ENCODE peak calls at places on chromosomes 5 and 9, in four cellular contexts. T is esophagus squamous epithelium, C is transverse colon, I is K562. D is an unnamed sample.

GRCh38 chr9:105067895-105068580 is 140.1 kb upstream of the ABCA1 start:
- DNase-seq in C (no peak), I (no peak), T (no peak), D (peak; percentile 41)

GRCh38 chr5:120512068-120512467 is 48.0 kb downstream of the PRR16 start:
- DNase-seq in I (no peak), T (no peak), C (no peak), D (no peak)

GRCh38 chr5:73120222-73121108 is at the start of gene TMEM171:
- DNase-seq in C (peak; percentile 86), T (no peak), I (no peak), D (no peak)

GRCh38 chr9:72322678-72323077 is 42.3 kb downstream of the ZFAND5 start:
- DNase-seq in I (no peak), C (no peak), T (no peak), D (no peak)

GRCh38 chr9:110555971-110556370 is 23.6 kb downstream of the SVEP1 start:
- DNase-seq in C (peak; percentile 24), I (no peak), T (no peak), D (no peak)

GRCh38 chr5:35608881-35609779 is 8.5 kb upstream of the SPEF2 start:
- DNase-seq in I (no peak), C (peak; percentile 13), T (no peak), D (no peak)

GRCh38 chr5:151234476-151235238 is 10.8 kb upstream of the CCDC69 start:
- DNase-seq in C (peak; percentile 79), T (no peak), I (no peak), D (peak; percentile 76)

GRCh38 chr9:121598167-121599000 is 53.0 kb upstream of the DAB2IP start:
- DNase-seq in I (no peak), C (peak; percentile 75), T (no peak), D (no peak)

GRCh38 chr9:113403651-113404050 is 2.6 kb upstream of the ALAD start:
- DNase-seq in T (no peak), C (no peak), I (no peak), D (peak; percentile 82)

GRCh38 chr9:89483592-89484474 is 14.1 kb downstream of the SEMA4D start:
- DNase-seq in C (peak; percentile 66), I (no peak), T (no peak), D (peak; percentile 72)

GRCh38 chr5:58266402-58266801 is 193.5 kb downstream of the PLK2 start:
- DNase-seq in I (no peak), C (no peak), T (no peak), D (no peak)

GRCh38 chr9:99158629-99159028 is 53.7 kb downstream of the TGFBR1 start:
- DNase-seq in T (no peak), C (no peak), I (no peak), D (no peak)

GRCh38 chr5:15516486-15516885 is 16.5 kb downstream of the FBXL7 start:
- DNase-seq in C (no peak), T (no peak), I (no peak), D (peak; percentile 10)

GRCh38 chr5:93632327-93632726 is 49.3 kb downstream of the NR2F1 start:
- DNase-seq in T (no peak), C (no peak), I (no peak), D (no peak)

GRCh38 chr5:982377-983237 is 26.0 kb upstream of the NKD2 start:
- DNase-seq in T (no peak), C (no peak), I (peak; percentile 64), D (no peak)

GRCh38 chr5:140051950-140052349 is 8.9 kb upstream of the NRG2 start:
- DNase-seq in I (no peak), C (no peak), T (no peak), D (no peak)

GRCh38 chr5:168672888-168673287 is 93.7 kb upstream of the PANK3 start:
- DNase-seq in C (no peak), T (no peak), I (no peak), D (no peak)

GRCh38 chr9:119370816-119371215 is 1.6 kb upstream of the BRINP1 start:
- DNase-seq in I (peak; percentile 16), C (peak; percentile 7), T (no peak), D (peak; percentile 21)

GRCh38 chr9:98488578-98489312 is 220.0 kb downstream of the GABBR2 start:
- DNase-seq in I (no peak), T (no peak), C (no peak), D (no peak)

GRCh38 chr9:92440751-92441046 is 16.4 kb upstream of the OMD start:
- DNase-seq in T (no peak), I (no peak), C (no peak), D (no peak)

GRCh38 chr9:97309260-97309659 is 1.8 kb downstream of the CCDC180 start:
- DNase-seq in I (no peak), C (no peak), T (no peak), D (no peak)

GRCh38 chr5:129767927-129768380 is 20.1 kb downstream of the MINAR2 start:
- DNase-seq in I (peak; percentile 70), T (no peak), C (peak; percentile 68), D (peak; percentile 83)

DNA sequence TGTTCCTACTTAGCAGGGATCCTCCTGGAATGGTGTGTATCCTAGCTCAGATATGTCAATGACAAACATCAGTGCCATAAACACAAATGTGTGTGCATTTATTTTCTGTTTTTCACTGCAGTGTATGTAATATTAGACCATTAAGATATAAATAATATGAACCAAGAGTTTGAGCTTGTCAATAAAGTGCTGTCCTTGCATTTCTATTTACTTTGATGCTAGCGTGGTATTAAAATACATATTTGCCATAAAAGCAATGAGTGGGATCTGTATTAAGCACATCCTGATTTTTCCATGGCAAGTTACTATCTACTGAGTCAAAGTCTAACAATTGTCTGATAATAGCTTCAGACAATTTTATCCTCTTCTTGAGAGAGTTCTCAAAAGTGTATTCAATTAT is 157.6 kb downstream of the DIRAS2 start:
- DNase-seq in C (no peak), I (no peak), T (no peak), D (no peak)
- TF ChIP-seq POLR2A in C (no peak), I (no peak), T (no peak), D (no peak)

GRCh38 chr5:63125862-63126261 is 547.2 kb downstream of the LRRC70 start:
- DNase-seq in I (peak; percentile 9), T (no peak), C (no peak), D (peak; percentile 59)
- TF ChIP-seq CTCF in I (peak; percentile 10), T (no peak), C (no peak), D (peak; percentile 49)

GRCh38 chr9:128554155-128554862 is 1.9 kb downstream of the SPTAN1 start:
- DNase-seq in C (peak; percentile 49), T (no peak), I (peak; percentile 46), D (peak; percentile 46)
- TF ChIP-seq POLR2A in C (peak; percentile 35), T (no peak), I (no peak), D (no peak)

GRCh38 chr9:133127340-133127981 is 6.4 kb upstream of the RALGDS start:
- DNase-seq in T (no peak), C (peak; percentile 70), I (no peak), D (no peak)
- TF ChIP-seq CTCF in T (no peak), C (no peak), I (no peak), D (no peak)

GRCh38 chr5:95781101-95781583 is 41.4 kb downstream of the GLRX start:
- DNase-seq in T (peak; percentile 19), C (peak; percentile 86), I (no peak), D (peak; percentile 82)

GRCh38 chr5:95777441-95777840 is 45.1 kb downstream of the GLRX start:
- DNase-seq in C (no peak), I (no peak), T (no peak), D (no peak)

GRCh38 chr5:95779611-95780010 is 42.9 kb downstream of the GLRX start:
- DNase-seq in T (no peak), C (no peak), I (no peak), D (peak; percentile 15)

GRCh38 chr5:95780597-95780996 is 41.9 kb downstream of the GLRX start:
- DNase-seq in I (no peak), C (no peak), T (no peak), D (peak; percentile 16)

GRCh38 chr5:95778713-95779426 is 43.7 kb downstream of the GLRX start:
- DNase-seq in T (no peak), C (no peak), I (no peak), D (no peak)
- TF ChIP-seq POLR2A in T (no peak), C (no peak), I (no peak), D (no peak)

D was measured in NB4.